ENCODE peak calls at places on chromosomes 12 and 14, in four cellular contexts. One of them, this sample, is unnamed.

GRCh38 chr12:97131220-97131981 is 224.3 kb downstream of the NEDD1 start:
- DNase-seq in HepG2: no peak
- DNase-seq in K562: no peak
- DNase-seq in A549: no peak
- DNase-seq in this sample: no peak

GRCh38 chr12:121765573-121765972 is 27.9 kb downstream of the RHOF start:
- DNase-seq in HepG2: no peak
- DNase-seq in K562: peak
- DNase-seq in A549: no peak
- DNase-seq in this sample: no peak

GRCh38 chr14:93916476-93916875 is 10.7 kb upstream of the FAM181A start:
- DNase-seq in HepG2: no peak
- DNase-seq in K562: no peak
- DNase-seq in A549: no peak
- DNase-seq in this sample: no peak

GRCh38 chr14:29927596-29928341 is at the start of gene PRKD1:
- DNase-seq in HepG2: peak
- DNase-seq in K562: peak
- DNase-seq in A549: peak
- DNase-seq in this sample: peak

GRCh38 chr12:117579939-117580717 is 218.7 kb upstream of the NOS1 start:
- DNase-seq in HepG2: no peak
- DNase-seq in K562: no peak
- DNase-seq in A549: no peak
- DNase-seq in this sample: no peak

GRCh38 chr14:104517426-104517825 is 62.1 kb upstream of the C14orf180 start:
- DNase-seq in HepG2: no peak
- DNase-seq in K562: no peak
- DNase-seq in A549: no peak
- DNase-seq in this sample: peak

GRCh38 chr14:104422301-104423223 is 157.0 kb upstream of the C14orf180 start:
- DNase-seq in HepG2: no peak
- DNase-seq in K562: no peak
- DNase-seq in A549: no peak
- DNase-seq in this sample: no peak

GRCh38 chr14:41167040-41167439 is 439.6 kb upstream of the LRFN5 start:
- DNase-seq in HepG2: no peak
- DNase-seq in K562: no peak
- DNase-seq in A549: no peak
- DNase-seq in this sample: no peak

GRCh38 chr12:101680240-101680639 is 17.2 kb upstream of the CHPT1 start:
- DNase-seq in HepG2: no peak
- DNase-seq in K562: no peak
- DNase-seq in A549: no peak
- DNase-seq in this sample: no peak

GRCh38 chr12:40726366-40726765 is 34.1 kb downstream of the CNTN1 start:
- DNase-seq in HepG2: no peak
- DNase-seq in K562: no peak
- DNase-seq in A549: no peak
- DNase-seq in this sample: no peak

GRCh38 chr14:103132381-103133212 is 9.3 kb downstream of the TNFAIP2 start:
- DNase-seq in HepG2: peak
- DNase-seq in K562: no peak
- DNase-seq in A549: no peak
- DNase-seq in this sample: no peak

GRCh38 chr14:38839743-38840375 is 263.2 kb downstream of the SEC23A start:
- DNase-seq in HepG2: no peak
- DNase-seq in K562: no peak
- DNase-seq in A549: no peak
- DNase-seq in this sample: no peak

GRCh38 chr12:17035372-17035771 is 429.4 kb upstream of the LMO3 start:
- DNase-seq in HepG2: no peak
- DNase-seq in K562: no peak
- DNase-seq in A549: no peak
- DNase-seq in this sample: no peak

GRCh38 chr14:23061995-23062394 is 4.7 kb upstream of the CDH24 start:
- DNase-seq in HepG2: peak
- DNase-seq in K562: no peak
- DNase-seq in A549: peak
- DNase-seq in this sample: no peak

GRCh38 chr14:63308723-63309317 is 9.9 kb downstream of the GPHB5 start:
- DNase-seq in HepG2: peak
- DNase-seq in K562: peak
- DNase-seq in A549: no peak
- DNase-seq in this sample: peak

GRCh38 chr14:32896979-32897723 is 41.5 kb upstream of the NPAS3 start:
- DNase-seq in HepG2: peak
- DNase-seq in K562: no peak
- DNase-seq in A549: no peak
- DNase-seq in this sample: no peak

GRCh38 chr12:5648692-5649338 is 216.9 kb downstream of the NTF3 start:
- DNase-seq in HepG2: peak
- DNase-seq in K562: peak
- DNase-seq in A549: no peak
- DNase-seq in this sample: peak

GRCh38 chr12:50627491-50627890 is 122.7 kb downstream of the DIP2B start:
- DNase-seq in HepG2: no peak
- DNase-seq in K562: no peak
- DNase-seq in A549: no peak
- DNase-seq in this sample: peak

GRCh38 chr12:47903927-47904646 is 707 bp downstream of the VDR start:
- DNase-seq in HepG2: no peak
- DNase-seq in K562: peak
- DNase-seq in A549: peak
- DNase-seq in this sample: no peak

GRCh38 chr12:58310368-58310767 is 369.0 kb downstream of the ATP23 start:
- DNase-seq in HepG2: no peak
- DNase-seq in K562: no peak
- DNase-seq in A549: peak
- DNase-seq in this sample: no peak

GRCh38 chr12:52248541-52249035 is 15.5 kb downstream of the KRT7 start:
- DNase-seq in HepG2: no peak
- DNase-seq in K562: no peak
- DNase-seq in A549: no peak
- DNase-seq in this sample: no peak

GRCh38 chr12:118980407-118981014 is 830 bp upstream of the SRRM4 start:
- DNase-seq in HepG2: no peak
- DNase-seq in K562: no peak
- DNase-seq in A549: no peak
- DNase-seq in this sample: peak

GRCh38 chr14:22847661-22848341 is 11.4 kb downstream of the MMP14 start:
- DNase-seq in HepG2: no peak
- DNase-seq in K562: no peak
- DNase-seq in A549: no peak
- DNase-seq in this sample: no peak

GRCh38 chr12:51926064-51926632 is 18.8 kb downstream of the ACVRL1 start:
- DNase-seq in HepG2: no peak
- DNase-seq in K562: peak
- DNase-seq in A549: no peak
- DNase-seq in this sample: no peak

GRCh38 chr12:16670456-16671050 is 64.6 kb upstream of the LMO3 start:
- DNase-seq in HepG2: no peak
- DNase-seq in K562: no peak
- DNase-seq in A549: no peak
- DNase-seq in this sample: no peak

GRCh38 chr14:101603096-101603495 is 41.8 kb downstream of the DIO3 start:
- DNase-seq in HepG2: no peak
- DNase-seq in K562: no peak
- DNase-seq in A549: no peak
- DNase-seq in this sample: no peak

GRCh38 chr12:92987362-92987761 is 58.3 kb upstream of the EEA1 start:
- DNase-seq in HepG2: peak
- DNase-seq in K562: peak
- DNase-seq in A549: peak
- DNase-seq in this sample: no peak

GRCh38 chr12:3536096-3536875 is 45.3 kb downstream of the PRMT8 start:
- DNase-seq in HepG2: no peak
- DNase-seq in K562: no peak
- DNase-seq in A549: no peak
- DNase-seq in this sample: peak

GRCh38 chr12:28202374-28203130 is 12.3 kb downstream of the CCDC91 start:
- DNase-seq in HepG2: peak
- DNase-seq in K562: no peak
- DNase-seq in A549: no peak
- DNase-seq in this sample: no peak

GRCh38 chr12:97487470-97487869 is 24.9 kb downstream of the RMST start:
- DNase-seq in HepG2: no peak
- DNase-seq in K562: no peak
- DNase-seq in A549: no peak
- DNase-seq in this sample: no peak

GRCh38 chr12:49415426-49416040 is 48.3 kb downstream of the SPATS2 start:
- DNase-seq in HepG2: no peak
- DNase-seq in K562: no peak
- DNase-seq in A549: no peak
- DNase-seq in this sample: no peak

GRCh38 chr12:6961278-6961694 is 9.2 kb downstream of the PHB2 start:
- DNase-seq in HepG2: no peak
- DNase-seq in K562: peak
- DNase-seq in A549: no peak
- DNase-seq in this sample: no peak

GRCh38 chr14:74237441-74237840 is 1.8 kb upstream of the VSX2 start:
- DNase-seq in HepG2: no peak
- DNase-seq in K562: no peak
- DNase-seq in A549: no peak
- DNase-seq in this sample: no peak
- TF ChIP-seq JUN in HepG2: no peak
- TF ChIP-seq JUN in K562: no peak
- TF ChIP-seq JUN in A549: no peak
- TF ChIP-seq JUN in this sample: no peak

GRCh38 chr14:68506021-68506644 is 286.7 kb downstream of the ZFP36L1 start:
- DNase-seq in HepG2: no peak
- DNase-seq in K562: no peak
- DNase-seq in A549: no peak
- DNase-seq in this sample: no peak

GRCh38 chr14:68506645-68507405 is 286.0 kb downstream of the ZFP36L1 start:
- DNase-seq in HepG2: no peak
- DNase-seq in K562: no peak
- DNase-seq in A549: no peak
- DNase-seq in this sample: no peak

GRCh38 chr14:68509188-68509953 is 283.5 kb downstream of the ZFP36L1 start:
- DNase-seq in HepG2: no peak
- DNase-seq in K562: no peak
- DNase-seq in A549: no peak
- DNase-seq in this sample: no peak

GRCh38 chr14:68508581-68508980 is 284.3 kb downstream of the ZFP36L1 start:
- DNase-seq in HepG2: no peak
- DNase-seq in K562: no peak
- DNase-seq in A549: no peak
- DNase-seq in this sample: no peak

DNA sequence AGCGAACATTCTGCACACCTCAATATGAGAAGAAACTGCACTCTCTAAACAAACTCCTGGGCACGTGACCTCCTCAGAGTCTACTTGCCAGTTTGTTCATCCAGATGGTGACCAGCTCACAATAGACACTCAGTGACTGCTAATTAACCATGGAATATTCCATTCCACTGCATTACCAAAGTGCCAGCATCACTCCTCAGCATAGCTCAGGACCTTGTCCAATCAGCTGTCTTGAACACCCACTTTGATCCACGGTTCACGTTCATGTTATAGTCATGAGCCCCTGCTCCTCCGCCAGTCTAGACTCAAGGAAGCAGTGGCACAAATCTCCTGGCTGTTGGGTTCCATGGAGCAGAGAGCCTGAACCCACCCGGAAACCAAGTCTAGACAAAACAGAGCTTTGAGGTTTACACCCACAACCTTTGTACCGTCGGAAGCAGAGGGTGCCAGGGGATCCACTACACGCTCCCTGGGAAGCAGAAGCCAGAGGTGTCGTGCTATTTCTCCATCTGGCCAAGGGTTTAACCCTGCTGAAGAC is 285.3 kb downstream of the ZFP36L1 start:
- DNase-seq in HepG2: no peak
- DNase-seq in K562: no peak
- DNase-seq in A549: no peak
- DNase-seq in this sample: no peak
- TF ChIP-seq RAD21 in HepG2: no peak
- TF ChIP-seq RAD21 in K562: no peak
- TF ChIP-seq RAD21 in A549: no peak
- TF ChIP-seq RAD21 in this sample: no peak

GRCh38 chr12:80617733-80618132 is 89.7 kb upstream of the MYF6 start:
- DNase-seq in HepG2: no peak
- DNase-seq in K562: no peak
- DNase-seq in A549: no peak
- DNase-seq in this sample: no peak

GRCh38 chr12:80625901-80626300 is 81.5 kb upstream of the MYF6 start:
- DNase-seq in HepG2: no peak
- DNase-seq in K562: no peak
- DNase-seq in A549: no peak
- DNase-seq in this sample: no peak

GRCh38 chr12:80620281-80620680 is 87.2 kb upstream of the MYF6 start:
- DNase-seq in HepG2: no peak
- DNase-seq in K562: no peak
- DNase-seq in A549: no peak
- DNase-seq in this sample: no peak

GRCh38 chr12:80624986-80625530 is 82.4 kb upstream of the MYF6 start:
- DNase-seq in HepG2: no peak
- DNase-seq in K562: no peak
- DNase-seq in A549: no peak
- DNase-seq in this sample: no peak

DNA sequence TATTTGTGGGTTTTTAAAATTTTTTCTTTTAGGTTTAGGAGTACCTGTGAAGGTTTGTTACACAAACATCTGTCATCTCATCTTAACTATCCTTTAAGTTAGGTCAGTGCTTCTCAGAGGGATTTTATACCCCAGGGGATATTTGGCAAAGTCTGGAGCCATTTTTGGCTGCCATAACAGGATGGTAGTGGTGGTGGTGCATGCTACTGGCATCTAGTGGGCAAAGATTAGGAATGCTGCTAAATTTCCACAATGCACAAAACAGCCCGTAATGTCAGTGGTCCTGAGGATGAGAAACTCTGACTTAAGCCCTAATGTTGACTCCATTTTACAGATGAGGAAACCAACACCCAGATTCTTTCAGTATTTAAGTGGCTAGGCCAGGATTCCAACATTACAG is 85.2 kb upstream of the MYF6 start:
- DNase-seq in HepG2: no peak
- DNase-seq in K562: no peak
- DNase-seq in A549: no peak
- DNase-seq in this sample: no peak
- TF ChIP-seq JUN in HepG2: no peak
- TF ChIP-seq JUN in K562: no peak
- TF ChIP-seq JUN in A549: no peak
- TF ChIP-seq JUN in this sample: no peak

GRCh38 chr12:104886418-104887401 is 71.4 kb downstream of the SLC41A2 start:
- DNase-seq in HepG2: no peak
- DNase-seq in K562: no peak
- DNase-seq in A549: no peak
- DNase-seq in this sample: no peak

GRCh38 chr12:104888456-104888855 is 69.6 kb downstream of the SLC41A2 start:
- DNase-seq in HepG2: no peak
- DNase-seq in K562: no peak
- DNase-seq in A549: no peak
- DNase-seq in this sample: no peak

GRCh38 chr12:104890463-104891096 is 67.5 kb downstream of the SLC41A2 start:
- DNase-seq in HepG2: no peak
- DNase-seq in K562: no peak
- DNase-seq in A549: no peak
- DNase-seq in this sample: no peak

GRCh38 chr12:104888892-104889291 is 69.2 kb downstream of the SLC41A2 start:
- DNase-seq in HepG2: no peak
- DNase-seq in K562: no peak
- DNase-seq in A549: no peak
- DNase-seq in this sample: no peak

GRCh38 chr12:104889735-104890134 is 68.4 kb downstream of the SLC41A2 start:
- DNase-seq in HepG2: no peak
- DNase-seq in K562: no peak
- DNase-seq in A549: no peak
- DNase-seq in this sample: no peak
- TF ChIP-seq RAD21 in HepG2: no peak
- TF ChIP-seq RAD21 in K562: no peak
- TF ChIP-seq RAD21 in A549: no peak
- TF ChIP-seq RAD21 in this sample: no peak

This sample was measured in H1.